ENCODE peak calls at places on chromosomes 16 and 17, in five cellular contexts. One of them, this sample, is unnamed.
A peak's percentile ranks its signal among the peaks of the same experiment; 100 is the strongest.

GRCh38 chr17:28715217-28715616 is 2.5 kb downstream of the RAB34 start:
- DNase-seq in stimulated activated CD4-positive, alpha-beta T cell treated with anti-CD3 and anti-CD28 coated beads, Interleukin-4, amount 100 ng/mL, for 24 hours: no peak
- DNase-seq in neural progenitor cell: no peak
- DNase-seq in NCI-H345: no peak
- DNase-seq in amygdala: no peak
- DNase-seq in this sample: no peak

GRCh38 chr17:17853811-17854527 is 17.2 kb upstream of the SREBF1 start:
- DNase-seq in amygdala: no peak
- DNase-seq in NCI-H345: no peak
- DNase-seq in neural progenitor cell: no peak
- DNase-seq in stimulated activated CD4-positive, alpha-beta T cell treated with anti-CD3 and anti-CD28 coated beads, Interleukin-4, amount 100 ng/mL, for 24 hours: peak; percentile 69
- DNase-seq in this sample: no peak

GRCh38 chr17:82645516-82645915 is 2.7 kb downstream of the WDR45B start:
- DNase-seq in amygdala: no peak
- DNase-seq in neural progenitor cell: no peak
- DNase-seq in stimulated activated CD4-positive, alpha-beta T cell treated with anti-CD3 and anti-CD28 coated beads, Interleukin-4, amount 100 ng/mL, for 24 hours: no peak
- DNase-seq in NCI-H345: no peak
- DNase-seq in this sample: no peak

GRCh38 chr16:84742561-84743200 is 42.9 kb downstream of the USP10 start:
- DNase-seq in neural progenitor cell: no peak
- DNase-seq in NCI-H345: no peak
- DNase-seq in stimulated activated CD4-positive, alpha-beta T cell treated with anti-CD3 and anti-CD28 coated beads, Interleukin-4, amount 100 ng/mL, for 24 hours: no peak
- DNase-seq in amygdala: no peak
- DNase-seq in this sample: no peak

GRCh38 chr17:16940116-16940881 is 31.6 kb downstream of the TNFRSF13B start:
- DNase-seq in neural progenitor cell: peak; percentile 21
- DNase-seq in stimulated activated CD4-positive, alpha-beta T cell treated with anti-CD3 and anti-CD28 coated beads, Interleukin-4, amount 100 ng/mL, for 24 hours: no peak
- DNase-seq in amygdala: no peak
- DNase-seq in NCI-H345: no peak
- DNase-seq in this sample: no peak

GRCh38 chr16:1706386-1707192 is 594 bp downstream of the MAPK8IP3 start:
- DNase-seq in amygdala: no peak
- DNase-seq in NCI-H345: peak; percentile 33
- DNase-seq in stimulated activated CD4-positive, alpha-beta T cell treated with anti-CD3 and anti-CD28 coated beads, Interleukin-4, amount 100 ng/mL, for 24 hours: peak; percentile 58
- DNase-seq in neural progenitor cell: peak; percentile 44
- DNase-seq in this sample: peak; percentile 39

GRCh38 chr17:1108810-1109605 is 70.8 kb downstream of the ABR start:
- DNase-seq in neural progenitor cell: peak; percentile 68
- DNase-seq in stimulated activated CD4-positive, alpha-beta T cell treated with anti-CD3 and anti-CD28 coated beads, Interleukin-4, amount 100 ng/mL, for 24 hours: peak; percentile 59
- DNase-seq in amygdala: no peak
- DNase-seq in NCI-H345: no peak
- DNase-seq in this sample: peak; percentile 57

GRCh38 chr16:62018301-62019060 is 17.8 kb downstream of the CDH8 start:
- DNase-seq in amygdala: no peak
- DNase-seq in neural progenitor cell: no peak
- DNase-seq in stimulated activated CD4-positive, alpha-beta T cell treated with anti-CD3 and anti-CD28 coated beads, Interleukin-4, amount 100 ng/mL, for 24 hours: no peak
- DNase-seq in NCI-H345: no peak
- DNase-seq in this sample: no peak

GRCh38 chr17:79607941-79608728 is 2.7 kb downstream of the RBFOX3 start:
- DNase-seq in stimulated activated CD4-positive, alpha-beta T cell treated with anti-CD3 and anti-CD28 coated beads, Interleukin-4, amount 100 ng/mL, for 24 hours: no peak
- DNase-seq in neural progenitor cell: peak; percentile 88
- DNase-seq in amygdala: no peak
- DNase-seq in NCI-H345: no peak
- DNase-seq in this sample: peak; percentile 47

GRCh38 chr17:21171309-21171922 is 42.5 kb downstream of the TMEM11 start:
- DNase-seq in stimulated activated CD4-positive, alpha-beta T cell treated with anti-CD3 and anti-CD28 coated beads, Interleukin-4, amount 100 ng/mL, for 24 hours: no peak
- DNase-seq in NCI-H345: no peak
- DNase-seq in neural progenitor cell: no peak
- DNase-seq in amygdala: no peak
- DNase-seq in this sample: no peak

GRCh38 chr16:4915226-4915761 is 21.7 kb downstream of the PPL start:
- DNase-seq in neural progenitor cell: no peak
- DNase-seq in stimulated activated CD4-positive, alpha-beta T cell treated with anti-CD3 and anti-CD28 coated beads, Interleukin-4, amount 100 ng/mL, for 24 hours: no peak
- DNase-seq in amygdala: no peak
- DNase-seq in NCI-H345: no peak
- DNase-seq in this sample: peak; percentile 100

GRCh38 chr17:82031885-82032627 is 578 bp downstream of the RAC3 start:
- DNase-seq in stimulated activated CD4-positive, alpha-beta T cell treated with anti-CD3 and anti-CD28 coated beads, Interleukin-4, amount 100 ng/mL, for 24 hours: no peak
- DNase-seq in amygdala: no peak
- DNase-seq in NCI-H345: peak; percentile 65
- DNase-seq in neural progenitor cell: peak; percentile 38
- DNase-seq in this sample: no peak

GRCh38 chr17:45170976-45171337 is 9.3 kb downstream of the HEXIM2 start:
- DNase-seq in stimulated activated CD4-positive, alpha-beta T cell treated with anti-CD3 and anti-CD28 coated beads, Interleukin-4, amount 100 ng/mL, for 24 hours: no peak
- DNase-seq in amygdala: peak; percentile 16
- DNase-seq in NCI-H345: no peak
- DNase-seq in neural progenitor cell: no peak
- DNase-seq in this sample: no peak

GRCh38 chr16:72952404-72953301 is 95.3 kb downstream of the ZFHX3 start:
- DNase-seq in neural progenitor cell: no peak
- DNase-seq in NCI-H345: no peak
- DNase-seq in stimulated activated CD4-positive, alpha-beta T cell treated with anti-CD3 and anti-CD28 coated beads, Interleukin-4, amount 100 ng/mL, for 24 hours: no peak
- DNase-seq in amygdala: no peak
- DNase-seq in this sample: peak; percentile 81

GRCh38 chr16:4695473-4696171 is 2.3 kb downstream of the NUDT16L1 start:
- DNase-seq in NCI-H345: no peak
- DNase-seq in amygdala: no peak
- DNase-seq in stimulated activated CD4-positive, alpha-beta T cell treated with anti-CD3 and anti-CD28 coated beads, Interleukin-4, amount 100 ng/mL, for 24 hours: no peak
- DNase-seq in neural progenitor cell: no peak
- DNase-seq in this sample: no peak

GRCh38 chr17:73633736-73634135 is 10.5 kb downstream of the SDK2 start:
- DNase-seq in stimulated activated CD4-positive, alpha-beta T cell treated with anti-CD3 and anti-CD28 coated beads, Interleukin-4, amount 100 ng/mL, for 24 hours: no peak
- DNase-seq in NCI-H345: no peak
- DNase-seq in neural progenitor cell: no peak
- DNase-seq in amygdala: no peak
- DNase-seq in this sample: no peak

GRCh38 chr16:31880322-31880979 is 6.8 kb downstream of the ZNF267 start:
- DNase-seq in amygdala: no peak
- DNase-seq in stimulated activated CD4-positive, alpha-beta T cell treated with anti-CD3 and anti-CD28 coated beads, Interleukin-4, amount 100 ng/mL, for 24 hours: peak; percentile 60
- DNase-seq in neural progenitor cell: no peak
- DNase-seq in NCI-H345: no peak
- DNase-seq in this sample: peak; percentile 62

GRCh38 chr17:2792541-2793169 is 3.6 kb upstream of the RAP1GAP2 start:
- DNase-seq in stimulated activated CD4-positive, alpha-beta T cell treated with anti-CD3 and anti-CD28 coated beads, Interleukin-4, amount 100 ng/mL, for 24 hours: peak; percentile 65
- DNase-seq in neural progenitor cell: no peak
- DNase-seq in amygdala: no peak
- DNase-seq in NCI-H345: no peak
- DNase-seq in this sample: no peak

GRCh38 chr17:82230627-82231311 is 1.9 kb downstream of the SLC16A3 start:
- DNase-seq in stimulated activated CD4-positive, alpha-beta T cell treated with anti-CD3 and anti-CD28 coated beads, Interleukin-4, amount 100 ng/mL, for 24 hours: peak; percentile 49
- DNase-seq in amygdala: no peak
- DNase-seq in neural progenitor cell: peak; percentile 88
- DNase-seq in NCI-H345: peak; percentile 50
- DNase-seq in this sample: peak; percentile 88

GRCh38 chr17:65218261-65218660 is 81.1 kb downstream of the RGS9 start:
- DNase-seq in NCI-H345: no peak
- DNase-seq in stimulated activated CD4-positive, alpha-beta T cell treated with anti-CD3 and anti-CD28 coated beads, Interleukin-4, amount 100 ng/mL, for 24 hours: no peak
- DNase-seq in amygdala: no peak
- DNase-seq in neural progenitor cell: no peak
- DNase-seq in this sample: peak; percentile 37

GRCh38 chr17:17147821-17148220 is 58.3 kb downstream of the PLD6 start:
- DNase-seq in NCI-H345: no peak
- DNase-seq in amygdala: no peak
- DNase-seq in stimulated activated CD4-positive, alpha-beta T cell treated with anti-CD3 and anti-CD28 coated beads, Interleukin-4, amount 100 ng/mL, for 24 hours: no peak
- DNase-seq in neural progenitor cell: no peak
- DNase-seq in this sample: no peak

GRCh38 chr17:81043725-81044427 is 8.9 kb downstream of the BAIAP2 start:
- DNase-seq in NCI-H345: no peak
- DNase-seq in stimulated activated CD4-positive, alpha-beta T cell treated with anti-CD3 and anti-CD28 coated beads, Interleukin-4, amount 100 ng/mL, for 24 hours: no peak
- DNase-seq in neural progenitor cell: peak; percentile 61
- DNase-seq in amygdala: no peak
- DNase-seq in this sample: peak; percentile 57

GRCh38 chr16:68079616-68080344 is 5.4 kb upstream of the NFATC3 start:
- DNase-seq in NCI-H345: no peak
- DNase-seq in stimulated activated CD4-positive, alpha-beta T cell treated with anti-CD3 and anti-CD28 coated beads, Interleukin-4, amount 100 ng/mL, for 24 hours: peak; percentile 66
- DNase-seq in amygdala: no peak
- DNase-seq in neural progenitor cell: no peak
- DNase-seq in this sample: no peak

GRCh38 chr16:71259086-71259485 is 28.6 kb upstream of the HYDIN start:
- DNase-seq in NCI-H345: no peak
- DNase-seq in amygdala: no peak
- DNase-seq in stimulated activated CD4-positive, alpha-beta T cell treated with anti-CD3 and anti-CD28 coated beads, Interleukin-4, amount 100 ng/mL, for 24 hours: no peak
- DNase-seq in neural progenitor cell: no peak
- DNase-seq in this sample: no peak

GRCh38 chr17:57400648-57401047 is 144.3 kb downstream of the MSI2 start:
- DNase-seq in NCI-H345: no peak
- DNase-seq in amygdala: no peak
- DNase-seq in stimulated activated CD4-positive, alpha-beta T cell treated with anti-CD3 and anti-CD28 coated beads, Interleukin-4, amount 100 ng/mL, for 24 hours: no peak
- DNase-seq in neural progenitor cell: no peak
- DNase-seq in this sample: no peak

GRCh38 chr16:57846078-57846697 is 43.9 kb upstream of the KIFC3 start:
- DNase-seq in NCI-H345: no peak
- DNase-seq in stimulated activated CD4-positive, alpha-beta T cell treated with anti-CD3 and anti-CD28 coated beads, Interleukin-4, amount 100 ng/mL, for 24 hours: no peak
- DNase-seq in neural progenitor cell: peak; percentile 76
- DNase-seq in amygdala: no peak
- DNase-seq in this sample: no peak

GRCh38 chr16:86176462-86176861 is 277.5 kb downstream of the IRF8 start:
- DNase-seq in amygdala: no peak
- DNase-seq in neural progenitor cell: no peak
- DNase-seq in stimulated activated CD4-positive, alpha-beta T cell treated with anti-CD3 and anti-CD28 coated beads, Interleukin-4, amount 100 ng/mL, for 24 hours: no peak
- DNase-seq in NCI-H345: no peak
- DNase-seq in this sample: no peak

GRCh38 chr16:81626181-81626674 is 152.9 kb upstream of the PLCG2 start:
- DNase-seq in neural progenitor cell: no peak
- DNase-seq in stimulated activated CD4-positive, alpha-beta T cell treated with anti-CD3 and anti-CD28 coated beads, Interleukin-4, amount 100 ng/mL, for 24 hours: peak; percentile 42
- DNase-seq in amygdala: no peak
- DNase-seq in NCI-H345: no peak
- DNase-seq in this sample: no peak

GRCh38 chr16:88383401-88384221 is 852 bp downstream of the ZNF469 start:
- DNase-seq in NCI-H345: no peak
- DNase-seq in neural progenitor cell: peak; percentile 58
- DNase-seq in stimulated activated CD4-positive, alpha-beta T cell treated with anti-CD3 and anti-CD28 coated beads, Interleukin-4, amount 100 ng/mL, for 24 hours: no peak
- DNase-seq in amygdala: no peak
- DNase-seq in this sample: peak; percentile 65

GRCh38 chr16:47731252-47731651 is 270.1 kb downstream of the PHKB start:
- DNase-seq in neural progenitor cell: no peak
- DNase-seq in stimulated activated CD4-positive, alpha-beta T cell treated with anti-CD3 and anti-CD28 coated beads, Interleukin-4, amount 100 ng/mL, for 24 hours: no peak
- DNase-seq in amygdala: no peak
- DNase-seq in NCI-H345: no peak
- DNase-seq in this sample: peak; percentile 85

GRCh38 chr16:49639739-49640388 is 216.0 kb downstream of the ZNF423 start:
- DNase-seq in neural progenitor cell: peak; percentile 88
- DNase-seq in amygdala: no peak
- DNase-seq in NCI-H345: no peak
- DNase-seq in stimulated activated CD4-positive, alpha-beta T cell treated with anti-CD3 and anti-CD28 coated beads, Interleukin-4, amount 100 ng/mL, for 24 hours: no peak
- DNase-seq in this sample: peak; percentile 27

GRCh38 chr16:88533381-88533831 is 36.8 kb upstream of the ZC3H18 start:
- DNase-seq in stimulated activated CD4-positive, alpha-beta T cell treated with anti-CD3 and anti-CD28 coated beads, Interleukin-4, amount 100 ng/mL, for 24 hours: no peak
- DNase-seq in NCI-H345: no peak
- DNase-seq in neural progenitor cell: no peak
- DNase-seq in amygdala: no peak
- DNase-seq in this sample: no peak

GRCh38 chr16:87180069-87180468 is 137.1 kb downstream of the C16orf95 start:
- DNase-seq in neural progenitor cell: no peak
- DNase-seq in amygdala: no peak
- DNase-seq in NCI-H345: no peak
- DNase-seq in stimulated activated CD4-positive, alpha-beta T cell treated with anti-CD3 and anti-CD28 coated beads, Interleukin-4, amount 100 ng/mL, for 24 hours: no peak
- DNase-seq in this sample: no peak

GRCh38 chr17:33292981-33293867 is at the start of gene ASIC2:
- DNase-seq in NCI-H345: peak; percentile 72
- DNase-seq in stimulated activated CD4-positive, alpha-beta T cell treated with anti-CD3 and anti-CD28 coated beads, Interleukin-4, amount 100 ng/mL, for 24 hours: no peak
- DNase-seq in neural progenitor cell: peak; percentile 89
- DNase-seq in amygdala: no peak
- DNase-seq in this sample: no peak

GRCh38 chr16:81558444-81559175 is 114.0 kb downstream of the CMIP start:
- DNase-seq in amygdala: no peak
- DNase-seq in stimulated activated CD4-positive, alpha-beta T cell treated with anti-CD3 and anti-CD28 coated beads, Interleukin-4, amount 100 ng/mL, for 24 hours: no peak
- DNase-seq in neural progenitor cell: peak; percentile 24
- DNase-seq in NCI-H345: no peak
- DNase-seq in this sample: no peak

GRCh38 chr17:40097931-40098845 is 2.2 kb downstream of the NR1D1 start:
- DNase-seq in stimulated activated CD4-positive, alpha-beta T cell treated with anti-CD3 and anti-CD28 coated beads, Interleukin-4, amount 100 ng/mL, for 24 hours: no peak
- DNase-seq in neural progenitor cell: no peak
- DNase-seq in NCI-H345: no peak
- DNase-seq in amygdala: no peak
- DNase-seq in this sample: peak; percentile 94

GRCh38 chr17:8225813-8226535 is 15.6 kb upstream of the AURKB start:
- DNase-seq in NCI-H345: peak; percentile 65
- DNase-seq in stimulated activated CD4-positive, alpha-beta T cell treated with anti-CD3 and anti-CD28 coated beads, Interleukin-4, amount 100 ng/mL, for 24 hours: peak; percentile 81
- DNase-seq in neural progenitor cell: peak; percentile 83
- DNase-seq in amygdala: peak; percentile 50
- DNase-seq in this sample: peak; percentile 79

GRCh38 chr17:75832164-75832651 is 12.0 kb downstream of the UNC13D start:
- DNase-seq in NCI-H345: no peak
- DNase-seq in amygdala: no peak
- DNase-seq in neural progenitor cell: no peak
- DNase-seq in stimulated activated CD4-positive, alpha-beta T cell treated with anti-CD3 and anti-CD28 coated beads, Interleukin-4, amount 100 ng/mL, for 24 hours: peak; percentile 53
- DNase-seq in this sample: peak; percentile 61

This sample was measured in myocyte.